ENCODE peak calls at places on chromosomes 6 and 20, in six cellular contexts. N is HepG2, A is SK-N-SH, H is K562, O is H1, I is GM12878. J is an unnamed sample.
A peak's percentile ranks its signal among the peaks of the same experiment; 100 is the strongest.

GRCh38 chr6:3879194-3879952 is 30.2 kb downstream of the FAM50B start:
- DNase-seq in N (no peak), A (no peak), H (no peak), O (no peak), I (no peak), J (no peak)

GRCh38 chr20:49887251-49887827 is 28.0 kb downstream of the SPATA2 start:
- DNase-seq in N (no peak), A (no peak), H (no peak), O (no peak), I (no peak), J (no peak)

GRCh38 chr6:130794686-130795085 is 32.5 kb upstream of the SMLR1 start:
- DNase-seq in N (no peak), A (no peak), H (no peak), O (no peak), I (no peak), J (no peak)

GRCh38 chr6:106534564-106534982 is 94.7 kb downstream of the RTN4IP1 start:
- DNase-seq in N (no peak), A (no peak), H (no peak), O (no peak), I (no peak), J (no peak)

GRCh38 chr20:11103866-11104265 is 430.1 kb upstream of the JAG1 start:
- DNase-seq in N (no peak), A (no peak), H (no peak), O (no peak), I (no peak), J (no peak)

GRCh38 chr6:43489277-43490072 is 12.1 kb downstream of the TJAP1 start:
- DNase-seq in N (peak; percentile 64), A (peak; percentile 89), H (no peak), O (no peak), I (no peak), J (no peak)

GRCh38 chr6:138455746-138456392 is 43.4 kb downstream of the NHSL1 start:
- DNase-seq in N (no peak), A (no peak), H (no peak), O (no peak), I (peak; percentile 77), J (peak; percentile 87)

GRCh38 chr6:131250121-131250520 is 114.9 kb downstream of the AKAP7 start:
- DNase-seq in N (no peak), A (no peak), H (no peak), O (no peak), I (peak; percentile 1), J (no peak)

GRCh38 chr6:164069352-164070022 is 655.0 kb downstream of the QKI start:
- DNase-seq in N (no peak), A (no peak), H (no peak), O (no peak), I (no peak), J (no peak)

GRCh38 chr6:166007349-166008263 is 160.0 kb downstream of the TBXT start:
- DNase-seq in N (no peak), A (peak; percentile 55), H (no peak), O (no peak), I (no peak), J (no peak)

GRCh38 chr6:34273242-34273805 is 24.5 kb upstream of the SMIM29 start:
- DNase-seq in N (peak; percentile 46), A (peak; percentile 64), H (peak; percentile 82), O (no peak), I (no peak), J (no peak)

GRCh38 chr6:107655245-107655644 is 165.3 kb downstream of the SOBP start:
- DNase-seq in N (no peak), A (peak; percentile 51), H (no peak), O (no peak), I (no peak), J (no peak)

GRCh38 chr6:36210157-36210556 is 13.6 kb downstream of the BRPF3 start:
- DNase-seq in N (no peak), A (no peak), H (no peak), O (no peak), I (no peak), J (no peak)

GRCh38 chr6:169950558-169950957 is 199.1 kb downstream of the ERMARD start:
- DNase-seq in N (no peak), A (no peak), H (no peak), O (no peak), I (no peak), J (peak; percentile 32)

GRCh38 chr6:80769101-80769500 is 662.6 kb downstream of the BCKDHB start:
- DNase-seq in N (no peak), A (no peak), H (no peak), O (no peak), I (no peak), J (no peak)

GRCh38 chr20:7155794-7156193 is 388.3 kb downstream of the BMP2 start:
- DNase-seq in N (no peak), A (no peak), H (no peak), O (no peak), I (no peak), J (no peak)

GRCh38 chr6:53961679-53962370 is 149.4 kb upstream of the MLIP start:
- DNase-seq in N (no peak), A (no peak), H (no peak), O (no peak), I (no peak), J (no peak)

GRCh38 chr6:170112583-170112860 is 178.4 kb downstream of the DLL1 start:
- DNase-seq in N (no peak), A (peak; percentile 5), H (no peak), O (no peak), I (no peak), J (no peak)

GRCh38 chr6:38213275-38213674 is 393.7 kb downstream of the ZFAND3 start:
- DNase-seq in N (no peak), A (no peak), H (no peak), O (no peak), I (no peak), J (no peak)

GRCh38 chr6:75819776-75820487 is 70.9 kb downstream of the MYO6 start:
- DNase-seq in N (no peak), A (no peak), H (no peak), O (no peak), I (no peak), J (no peak)

GRCh38 chr6:13419826-13420225 is 67.6 kb downstream of the GFOD1 start:
- DNase-seq in N (no peak), A (no peak), H (no peak), O (no peak), I (no peak), J (no peak)

GRCh38 chr6:16430661-16431089 is 192.3 kb downstream of the GMPR start:
- DNase-seq in N (peak; percentile 75), A (no peak), H (no peak), O (no peak), I (no peak), J (no peak)

GRCh38 chr6:135002229-135002844 is 52.3 kb downstream of the HBS1L start:
- DNase-seq in N (peak; percentile 12), A (peak; percentile 22), H (peak; percentile 19), O (no peak), I (no peak), J (peak; percentile 4)

DNA sequence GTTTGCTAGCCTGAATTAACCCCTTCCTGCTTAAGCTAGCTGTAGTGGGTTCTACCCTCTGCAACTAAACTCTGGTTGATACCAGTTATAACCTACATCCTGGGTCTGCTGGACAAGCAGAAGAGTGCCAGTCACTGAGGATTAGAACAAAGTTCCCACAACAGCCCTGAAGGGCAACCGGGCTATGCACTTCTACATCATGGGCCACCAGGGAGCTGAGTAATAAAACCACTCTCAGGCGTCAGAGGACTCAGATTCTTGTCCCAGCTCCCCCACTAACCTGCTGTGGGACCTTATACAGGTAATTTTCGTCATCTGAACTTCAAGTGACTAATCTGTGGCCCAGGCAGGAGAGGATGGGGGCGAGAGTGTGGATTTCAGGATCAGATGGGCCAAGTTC is 56.8 kb downstream of the EYA2 start:
- DNase-seq in N (no peak), A (no peak), H (no peak), O (no peak), I (no peak), J (no peak)
- TF ChIP-seq YY1 in N (no peak), A (no peak), H (no peak), O (no peak), I (no peak), J (no peak)

GRCh38 chr20:37090357-37090871 is 5.4 kb downstream of the RBL1 start:
- DNase-seq in N (no peak), A (no peak), H (no peak), O (no peak), I (no peak), J (no peak)
- H3K79me2 ChIP-seq in N (peaks cover 20% of the 10 kb centered on the region), A (peaks cover 59% of the 10 kb centered on the region), H (peaks cover 72% of the 10 kb centered on the region), O (peaks cover 34% of the 10 kb centered on the region), I (peaks cover 47% of the 10 kb centered on the region), J (peaks cover 87% of the 10 kb centered on the region)

DNA sequence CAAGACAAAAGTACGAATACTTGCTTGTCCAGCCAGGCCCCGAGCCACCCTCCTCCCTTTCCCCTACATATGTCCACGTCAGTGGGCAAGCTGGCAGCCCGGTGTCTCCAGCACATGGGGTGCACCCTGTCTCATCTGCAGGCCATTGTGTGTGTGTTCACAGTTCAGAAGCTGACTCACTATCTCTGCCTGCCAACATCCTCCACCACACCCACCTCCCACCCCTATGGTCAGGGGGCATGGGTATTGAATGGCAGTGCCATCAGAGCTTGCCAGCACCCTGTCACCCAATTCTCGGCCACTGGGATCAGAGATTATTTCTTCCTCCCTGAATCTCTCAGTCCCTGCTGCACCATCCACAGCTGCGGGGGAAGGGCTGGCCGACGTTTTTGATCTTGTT is 195.7 kb downstream of the FARS2 start:
- DNase-seq in N (no peak), A (no peak), H (no peak), O (no peak), I (no peak), J (no peak)
- TF ChIP-seq YY1 in N (no peak), A (no peak), H (no peak), O (no peak), I (no peak), J (no peak)

GRCh38 chr6:152980656-152981055 is 2.2 kb downstream of the FBXO5 start:
- DNase-seq in N (no peak), A (no peak), H (no peak), O (no peak), I (no peak), J (no peak)

GRCh38 chr6:152978058-152978457 is 4.8 kb downstream of the FBXO5 start:
- DNase-seq in N (no peak), A (no peak), H (no peak), O (no peak), I (no peak), J (no peak)

GRCh38 chr6:152976749-152977148 is 6.1 kb downstream of the FBXO5 start:
- DNase-seq in N (no peak), A (no peak), H (no peak), O (no peak), I (no peak), J (no peak)

GRCh38 chr6:152981219-152981618 is 1.6 kb downstream of the FBXO5 start:
- DNase-seq in N (no peak), A (no peak), H (no peak), O (no peak), I (no peak), J (no peak)

DNA sequence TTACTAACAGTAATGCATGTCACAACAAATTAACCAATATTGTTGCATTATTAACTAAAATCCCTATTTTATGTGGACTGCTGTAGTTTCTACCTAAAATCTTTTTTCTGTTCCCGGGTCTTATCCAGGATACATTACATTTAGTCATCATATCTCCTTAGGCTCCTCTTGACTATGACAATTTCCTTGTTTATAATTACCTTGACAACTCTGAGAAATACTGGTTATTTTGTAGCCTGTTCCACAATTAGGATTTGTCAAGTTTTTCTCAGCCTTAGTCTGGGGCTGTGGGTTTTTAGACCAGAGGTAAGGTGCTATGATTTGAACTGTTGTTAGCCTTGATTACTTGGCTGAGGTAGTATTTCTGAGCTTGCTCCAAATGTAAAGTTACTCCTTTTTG is 3.7 kb downstream of the FBXO5 start:
- DNase-seq in N (no peak), A (no peak), H (no peak), O (no peak), I (no peak), J (no peak)
- H3K79me2 ChIP-seq in N (peaks cover 93% of the 10 kb centered on the region), A (peaks cover 93% of the 10 kb centered on the region), H (peaks cover 97% of the 10 kb centered on the region), O (peaks cover 91% of the 10 kb centered on the region), I (peaks cover 94% of the 10 kb centered on the region), J (peaks cover 93% of the 10 kb centered on the region)